ENCODE peak calls at places on chromosomes 6 and 20, in seven cellular contexts. P is A549, G is heart left ventricle, Q is ascending aorta, F is stomach, K is sigmoid colon, Y is SK-N-SH. S is an unnamed sample.

GRCh38 chr20:57211949-57212889 is 54.2 kb downstream of the BMP7 start:
- DNase-seq in P (peak), G (peak), Q (peak), F (peak), K (peak), Y (no peak), S (no peak)

GRCh38 chr6:130742282-130742681 is 84.9 kb upstream of the SMLR1 start:
- DNase-seq in P (no peak), G (no peak), Q (no peak), F (no peak), K (no peak), Y (no peak), S (no peak)

GRCh38 chr6:157763894-157764345 is 59.1 kb upstream of the SNX9 start:
- DNase-seq in P (no peak), G (no peak), Q (no peak), F (no peak), K (no peak), Y (no peak), S (no peak)

GRCh38 chr6:145044606-145045275 is 690.6 kb downstream of the EPM2A start:
- DNase-seq in P (no peak), G (no peak), Q (no peak), F (no peak), K (no peak), Y (no peak), S (no peak)

GRCh38 chr6:170462366-170463020 is 90.6 kb downstream of the PSMB1 start:
- DNase-seq in P (no peak), G (peak), Q (no peak), F (no peak), K (no peak), Y (no peak), S (peak)

GRCh38 chr6:152746172-152746553 is 4.4 kb upstream of the VIP start:
- DNase-seq in P (peak), G (no peak), Q (no peak), F (no peak), K (no peak), Y (no peak), S (no peak)

GRCh38 chr6:109767961-109768360 is 76.9 kb downstream of the FIG4 start:
- DNase-seq in P (no peak), G (no peak), Q (no peak), F (no peak), K (no peak), Y (no peak), S (no peak)

GRCh38 chr20:61350500-61351250 is 98.6 kb downstream of the CDH4 start:
- DNase-seq in P (no peak), G (no peak), Q (no peak), F (no peak), K (peak), Y (no peak), S (no peak)

GRCh38 chr6:108168980-108169800 is 3.4 kb downstream of the NR2E1 start:
- DNase-seq in P (no peak), G (no peak), Q (peak), F (no peak), K (no peak), Y (peak), S (no peak)

GRCh38 chr20:25659999-25660398 is 36.2 kb upstream of the NANP start:
- DNase-seq in P (no peak), G (no peak), Q (no peak), F (no peak), K (no peak), Y (no peak), S (no peak)

GRCh38 chr6:7721654-7722053 is 4.2 kb upstream of the BMP6 start:
- DNase-seq in P (peak), G (no peak), Q (no peak), F (no peak), K (no peak), Y (peak), S (no peak)

GRCh38 chr6:109174911-109175310 is 79.6 kb downstream of the CEP57L1 start:
- DNase-seq in P (no peak), G (no peak), Q (no peak), F (no peak), K (no peak), Y (no peak), S (no peak)

GRCh38 chr20:32989507-32990283 is 14.5 kb downstream of the SUN5 start:
- DNase-seq in P (no peak), G (no peak), Q (no peak), F (no peak), K (no peak), Y (no peak), S (no peak)

GRCh38 chr6:149053848-149054558 is 263.5 kb upstream of the TAB2 start:
- DNase-seq in P (no peak), G (no peak), Q (no peak), F (no peak), K (no peak), Y (no peak), S (no peak)

GRCh38 chr6:11393713-11394627 is 143.6 kb upstream of the TMEM170B start:
- DNase-seq in P (no peak), G (no peak), Q (no peak), F (no peak), K (no peak), Y (no peak), S (no peak)

GRCh38 chr6:15441215-15441868 is 195.5 kb downstream of the JARID2 start:
- DNase-seq in P (peak), G (peak), Q (no peak), F (no peak), K (no peak), Y (peak), S (no peak)

GRCh38 chr6:137652961-137653697 is 158.9 kb upstream of the OLIG3 start:
- DNase-seq in P (no peak), G (no peak), Q (no peak), F (no peak), K (no peak), Y (no peak), S (no peak)

GRCh38 chr6:137651591-137652335 is 157.6 kb upstream of the OLIG3 start:
- DNase-seq in P (no peak), G (no peak), Q (no peak), F (no peak), K (no peak), Y (no peak), S (no peak)

GRCh38 chr6:137647762-137648412 is 153.7 kb upstream of the OLIG3 start:
- DNase-seq in P (no peak), G (no peak), Q (no peak), F (no peak), K (no peak), Y (no peak), S (no peak)

GRCh38 chr6:137653698-137654059 is 159.5 kb upstream of the OLIG3 start:
- DNase-seq in P (no peak), G (no peak), Q (no peak), F (no peak), K (no peak), Y (no peak), S (no peak)

DNA sequence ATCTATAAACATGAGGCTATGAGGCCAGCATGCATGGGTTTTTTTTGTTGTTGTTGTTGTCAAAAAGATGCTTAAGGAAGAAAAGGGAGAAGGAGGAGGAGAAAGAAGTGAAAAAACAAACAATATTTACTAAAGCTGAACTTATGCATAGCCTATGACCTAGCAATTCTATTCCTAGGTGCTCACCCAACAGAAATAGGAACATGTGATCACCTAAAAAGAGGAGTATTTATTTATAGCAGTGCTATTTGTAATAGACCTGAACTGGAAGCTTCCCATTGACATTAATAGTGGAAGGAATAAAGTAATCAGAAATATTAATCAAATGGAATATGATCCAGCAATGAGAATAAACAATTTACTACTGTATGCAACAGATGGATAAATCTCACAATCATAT is 156.5 kb upstream of the OLIG3 start:
- DNase-seq in P (no peak), G (no peak), Q (no peak), F (no peak), K (no peak), Y (no peak), S (no peak)
- H3K27ac ChIP-seq in P (no peak), G (no peak), Q (no peak), F (no peak), K (no peak), Y (no peak), S (no peak)

GRCh38 chr6:134925800-134926199 is 24.1 kb downstream of the ALDH8A1 start:
- DNase-seq in P (no peak), G (no peak), Q (no peak), F (no peak), K (no peak), Y (no peak), S (no peak)

GRCh38 chr6:134920422-134920821 is 29.5 kb downstream of the ALDH8A1 start:
- DNase-seq in P (no peak), G (no peak), Q (no peak), F (no peak), K (no peak), Y (no peak), S (no peak)

GRCh38 chr6:134918418-134918961 is 31.4 kb downstream of the ALDH8A1 start:
- DNase-seq in P (no peak), G (no peak), Q (no peak), F (no peak), K (no peak), Y (no peak), S (no peak)

GRCh38 chr6:134921980-134922313 is 28.0 kb downstream of the ALDH8A1 start:
- DNase-seq in P (no peak), G (no peak), Q (no peak), F (no peak), K (no peak), Y (no peak), S (no peak)

DNA sequence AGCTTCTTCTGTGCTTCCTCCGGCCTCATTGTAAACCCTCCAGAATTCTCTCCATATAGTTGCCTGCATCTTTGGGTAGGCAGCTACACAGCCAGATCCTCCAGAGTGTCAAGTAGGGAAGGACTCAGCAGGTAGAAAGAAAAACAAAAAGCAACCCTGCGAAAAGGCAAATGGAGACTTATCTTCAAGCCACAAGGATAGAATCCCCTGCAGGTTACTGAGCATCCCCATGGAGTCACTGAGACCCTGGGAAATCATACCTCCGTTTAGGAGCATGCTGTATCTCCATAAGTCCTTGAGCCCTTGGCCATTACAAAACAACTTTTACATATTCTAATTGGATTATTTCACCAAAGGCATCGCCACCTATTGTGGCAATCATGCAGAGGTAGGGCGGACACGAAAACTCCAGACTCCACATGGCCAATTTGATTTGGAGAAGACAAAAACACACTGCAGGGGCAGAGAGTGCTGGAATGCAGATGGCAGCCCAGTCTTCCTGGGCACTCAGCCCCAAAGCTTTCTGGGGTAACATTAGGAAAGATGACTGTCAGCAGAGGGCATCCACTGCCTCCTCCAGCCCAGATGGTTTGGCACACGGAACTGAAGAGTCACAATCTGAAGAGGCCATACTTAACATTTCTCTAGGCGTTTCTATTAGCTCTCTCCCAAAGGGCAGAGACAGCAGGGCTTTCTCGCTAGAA is 28.5 kb downstream of the ALDH8A1 start:
- DNase-seq in P (no peak), G (no peak), Q (no peak), F (no peak), K (no peak), Y (no peak), S (no peak)
- H3K4me3 ChIP-seq in P (no peak), G (no peak), Q (no peak), F (no peak), K (no peak), Y (no peak), S (no peak)

GRCh38 chr20:22248052-22248667 is 336.2 kb downstream of the FOXA2 start:
- DNase-seq in P (peak), G (no peak), Q (no peak), F (no peak), K (no peak), Y (peak), S (no peak)
- TF ChIP-seq CTCF in P (peak), G (peak), Q (peak), F (no peak), K (no peak), Y (peak), S (peak)

DNA sequence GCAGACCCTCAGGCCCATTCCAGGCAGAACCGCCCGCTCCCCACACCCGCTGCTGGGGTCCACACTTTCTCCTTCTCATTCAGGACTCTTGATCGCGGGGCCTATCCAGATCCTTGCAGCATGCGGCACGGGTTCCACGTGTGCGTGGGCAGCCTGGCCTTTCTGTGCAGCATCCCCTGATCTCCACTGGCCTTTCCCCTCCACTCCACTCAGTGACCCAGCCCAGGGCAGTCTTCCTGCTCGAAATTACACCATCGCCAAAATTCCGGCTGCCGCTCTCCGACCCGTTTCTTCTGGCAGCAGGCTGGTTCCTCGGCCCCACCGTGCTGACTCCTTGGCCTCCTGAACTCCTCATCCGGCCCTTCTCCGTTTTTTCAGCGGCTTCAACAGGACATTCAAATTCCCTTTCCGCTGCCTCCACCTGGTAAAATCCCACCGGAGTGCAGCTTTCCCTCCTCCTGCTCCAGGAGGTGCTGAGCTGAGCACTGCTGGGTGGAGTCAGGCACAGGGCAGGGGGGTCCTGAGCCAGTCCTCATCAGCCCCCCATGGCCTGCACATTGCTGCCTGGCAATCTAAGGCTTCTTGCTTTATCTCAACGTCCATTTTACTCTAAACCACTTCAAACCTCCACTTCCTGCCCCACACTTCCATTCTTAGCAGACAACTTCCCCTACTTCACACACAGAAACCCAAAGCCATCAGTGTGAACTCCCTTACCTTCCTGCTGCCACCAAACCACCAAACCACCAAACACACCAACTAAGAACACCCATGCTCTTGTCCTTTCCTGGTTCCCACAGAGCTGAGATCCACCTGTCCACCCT is 9.0 kb downstream of the SFT2D1 start:
- DNase-seq in P (no peak), G (no peak), Q (no peak), F (no peak), K (no peak), Y (no peak), S (no peak)
- H3K27ac ChIP-seq in P (no peak), G (no peak), Q (peak), F (no peak), K (no peak), Y (no peak), S (no peak)

DNA sequence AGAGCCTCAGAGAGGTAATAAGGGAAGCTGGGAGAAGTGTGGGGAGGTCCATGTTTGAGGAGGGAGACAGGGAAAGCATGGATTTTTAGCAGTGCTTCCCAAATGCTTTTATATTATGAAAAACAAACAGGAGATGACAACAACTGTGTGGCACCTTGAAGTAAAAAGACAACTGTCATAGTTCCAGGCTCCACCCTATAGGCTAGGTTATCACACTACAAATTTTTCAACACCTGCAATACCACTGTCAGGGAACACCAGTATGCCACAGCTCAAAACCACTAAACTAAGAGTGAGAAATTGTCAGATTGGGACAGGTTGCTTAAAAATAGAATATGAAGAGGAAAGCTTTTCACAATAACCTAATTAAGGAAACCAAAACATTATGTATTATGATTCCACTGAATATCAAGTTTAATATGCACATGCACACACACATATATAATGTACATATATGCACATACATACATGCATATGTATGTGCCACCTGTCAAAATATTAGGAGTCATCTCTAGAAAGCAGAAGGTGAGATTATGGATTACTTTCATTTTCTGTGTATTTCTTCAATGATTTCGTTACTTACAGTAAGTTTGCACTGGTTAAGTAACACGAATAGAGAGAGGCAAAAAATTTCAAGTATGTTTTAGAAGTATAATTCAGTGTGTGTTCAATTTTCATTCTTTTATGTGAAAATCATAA is 261.2 kb downstream of the PTPRK start:
- DNase-seq in P (no peak), G (no peak), Q (no peak), F (no peak), K (no peak), Y (no peak), S (no peak)
- H3K4me3 ChIP-seq in P (no peak), G (no peak), Q (no peak), F (no peak), K (no peak), Y (no peak), S (peak)

DNA sequence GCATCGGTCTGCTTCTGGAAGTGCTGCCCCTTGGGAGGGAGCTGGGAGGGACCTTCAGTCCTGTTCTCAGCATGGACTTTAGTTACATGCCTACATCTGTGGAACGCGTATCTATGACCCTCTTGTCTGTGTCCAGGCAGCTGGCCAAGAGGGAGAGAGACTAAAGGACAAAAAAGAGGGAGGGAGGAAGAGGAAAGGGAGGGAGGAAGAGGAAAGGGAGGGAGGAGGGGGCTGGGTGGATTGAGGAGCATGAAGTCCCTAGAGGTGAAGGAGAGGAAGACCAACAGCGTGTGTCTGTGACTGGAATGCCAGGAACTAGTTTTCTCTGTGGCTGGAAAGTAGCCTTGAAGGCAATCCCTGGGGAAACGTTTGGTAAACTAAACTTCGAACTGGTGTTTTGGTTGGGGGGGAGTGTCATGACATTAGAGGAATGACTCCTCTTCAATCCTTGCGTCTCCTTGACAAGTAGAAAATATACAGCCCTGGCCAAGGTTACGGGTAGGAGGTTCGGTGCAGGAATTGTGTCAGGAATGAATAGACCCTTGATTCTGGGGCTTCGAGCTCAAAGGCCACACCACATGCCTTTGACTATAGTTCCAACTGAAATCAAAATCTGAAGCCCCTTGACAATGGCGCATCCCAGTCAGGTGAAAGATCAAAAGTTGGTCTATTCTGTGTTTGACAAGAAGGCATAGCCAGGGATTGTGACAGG is 52.0 kb upstream of the PLEKHG1 start:
- DNase-seq in P (no peak), G (peak), Q (no peak), F (no peak), K (no peak), Y (no peak), S (no peak)
- TF ChIP-seq CTCF in P (no peak), G (no peak), Q (no peak), F (no peak), K (no peak), Y (no peak), S (no peak)

S was measured in upper lobe of right lung.